ENCODE peak calls at places on chromosome 17, in seven cellular contexts. T is astrocyte; Z is right atrium auricular region; B is effector memory CD4-positive, alpha-beta T cell; Y is fibroblast of lung; L is OCI-LY7; R is psoas muscle. I is an unnamed sample.

GRCh38 chr17:9212376-9213310 is 191.3 kb downstream of the NTN1 start:
- DNase-seq in R (no peak), Y (no peak), L (no peak), B (no peak), T (no peak), Z (no peak), I (no peak)

GRCh38 chr17:17685775-17686291 is 4.6 kb downstream of the RAI1 start:
- DNase-seq in R (peak; percentile 36), T (peak; percentile 79), L (no peak), Y (peak; percentile 75), Z (no peak), B (no peak), I (peak; percentile 73)

GRCh38 chr17:54906713-54907112 is 6.1 kb downstream of the TOM1L1 start:
- DNase-seq in R (no peak), L (no peak), Y (no peak), Z (no peak), B (no peak), T (no peak), I (no peak)

GRCh38 chr17:31907342-31907975 is 6.0 kb upstream of the UTP6 start:
- DNase-seq in T (peak; percentile 69), L (no peak), R (peak; percentile 24), B (no peak), Y (peak; percentile 81), Z (no peak), I (peak; percentile 64)

GRCh38 chr17:28925912-28926365 is 23.1 kb upstream of the DHRS13 start:
- DNase-seq in T (peak; percentile 92), L (no peak), Y (peak; percentile 80), B (peak; percentile 56), R (no peak), Z (no peak), I (no peak)

GRCh38 chr17:15289285-15290185 is 24.4 kb upstream of the PMP22 start:
- DNase-seq in T (peak; percentile 85), L (no peak), Y (peak; percentile 80), B (no peak), R (no peak), Z (no peak), I (no peak)

GRCh38 chr17:12958786-12959185 is 59.0 kb downstream of the ELAC2 start:
- DNase-seq in Y (no peak), T (peak; percentile 35), L (no peak), B (no peak), Z (no peak), R (no peak), I (peak; percentile 71)

GRCh38 chr17:44095647-44096496 is 25.3 kb downstream of the G6PC3 start:
- DNase-seq in Z (peak; percentile 73), L (no peak), B (no peak), Y (peak; percentile 92), R (peak; percentile 68), T (peak; percentile 86), I (peak; percentile 94)

GRCh38 chr17:44314869-44315661 is 6.7 kb downstream of the RUNDC3A start:
- DNase-seq in L (peak; percentile 42), R (no peak), T (no peak), Z (no peak), Y (no peak), B (no peak), I (peak; percentile 28)

GRCh38 chr17:61467416-61468262 is 15.4 kb downstream of the TBX4 start:
- DNase-seq in L (peak; percentile 52), B (no peak), Z (no peak), T (peak; percentile 37), Y (peak; percentile 58), R (no peak), I (peak; percentile 60)

GRCh38 chr17:66438101-66438500 is 135.7 kb downstream of the PRKCA start:
- DNase-seq in B (no peak), Z (no peak), Y (no peak), L (peak; percentile 53), T (no peak), R (no peak), I (no peak)

GRCh38 chr17:75135452-75135851 is 3.9 kb upstream of the NT5C start:
- DNase-seq in R (no peak), T (no peak), L (no peak), B (no peak), Z (no peak), Y (no peak), I (no peak)

GRCh38 chr17:75131278-75132017 is at the start of gene NT5C:
- DNase-seq in Z (peak; percentile 80), T (peak; percentile 52), R (peak; percentile 88), B (no peak), L (peak; percentile 95), Y (peak; percentile 74), I (peak; percentile 91)

GRCh38 chr17:75130632-75131277 is 787 bp downstream of the NT5C start:
- DNase-seq in L (peak; percentile 82), B (no peak), Y (peak; percentile 60), Z (no peak), R (no peak), T (peak; percentile 39), I (peak; percentile 74)

GRCh38 chr17:75130059-75130631 is 1.4 kb downstream of the NT5C start:
- DNase-seq in Z (no peak), T (no peak), Y (no peak), L (no peak), B (no peak), R (no peak), I (no peak)

DNA sequence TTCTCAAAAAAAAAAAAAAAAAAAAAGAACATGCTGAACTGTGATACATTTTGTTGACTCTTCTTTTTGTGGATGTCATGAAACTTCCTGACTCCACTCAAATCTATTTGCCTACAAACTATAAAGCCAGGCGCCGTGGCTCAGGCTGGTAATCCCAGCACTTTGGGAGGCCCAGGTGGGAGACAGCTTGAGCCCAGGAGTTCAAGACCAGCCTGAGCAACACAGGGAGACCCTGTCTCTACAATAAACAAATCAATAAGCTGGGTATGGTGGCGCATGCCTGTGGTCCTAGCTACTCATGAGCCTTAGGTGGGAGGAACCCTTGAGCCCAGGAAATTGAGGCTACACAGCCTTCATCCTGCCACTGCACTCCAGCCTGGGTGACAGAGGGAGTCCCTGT is 1.5 kb upstream of the NT5C start:
- DNase-seq in Z (no peak), Y (no peak), T (no peak), B (no peak), L (no peak), R (no peak), I (no peak)
- H3K4me3 ChIP-seq in Z (no peak overlapping the region), Y (no peak overlapping the region), T (no peak overlapping the region), B (no peak overlapping the region), L (no peak overlapping the region), R (no peak overlapping the region), I (no peak overlapping the region)

GRCh38 chr17:38400286-38400685 is 28.0 kb upstream of the ARHGAP23 start:
- DNase-seq in B (no peak), T (no peak), R (no peak), Y (no peak), L (no peak), Z (no peak), I (no peak)
- H3K36me3 ChIP-seq in B (peaks cover 32% of the 10 kb centered on the region), T (peaks cover 14% of the 10 kb centered on the region), R (peaks cover 8% of the 10 kb centered on the region), Y (peaks cover 10% of the 10 kb centered on the region), L (peaks cover 57% of the 10 kb centered on the region), Z (peaks cover 38% of the 10 kb centered on the region), I (peaks cover 46% of the 10 kb centered on the region)

DNA sequence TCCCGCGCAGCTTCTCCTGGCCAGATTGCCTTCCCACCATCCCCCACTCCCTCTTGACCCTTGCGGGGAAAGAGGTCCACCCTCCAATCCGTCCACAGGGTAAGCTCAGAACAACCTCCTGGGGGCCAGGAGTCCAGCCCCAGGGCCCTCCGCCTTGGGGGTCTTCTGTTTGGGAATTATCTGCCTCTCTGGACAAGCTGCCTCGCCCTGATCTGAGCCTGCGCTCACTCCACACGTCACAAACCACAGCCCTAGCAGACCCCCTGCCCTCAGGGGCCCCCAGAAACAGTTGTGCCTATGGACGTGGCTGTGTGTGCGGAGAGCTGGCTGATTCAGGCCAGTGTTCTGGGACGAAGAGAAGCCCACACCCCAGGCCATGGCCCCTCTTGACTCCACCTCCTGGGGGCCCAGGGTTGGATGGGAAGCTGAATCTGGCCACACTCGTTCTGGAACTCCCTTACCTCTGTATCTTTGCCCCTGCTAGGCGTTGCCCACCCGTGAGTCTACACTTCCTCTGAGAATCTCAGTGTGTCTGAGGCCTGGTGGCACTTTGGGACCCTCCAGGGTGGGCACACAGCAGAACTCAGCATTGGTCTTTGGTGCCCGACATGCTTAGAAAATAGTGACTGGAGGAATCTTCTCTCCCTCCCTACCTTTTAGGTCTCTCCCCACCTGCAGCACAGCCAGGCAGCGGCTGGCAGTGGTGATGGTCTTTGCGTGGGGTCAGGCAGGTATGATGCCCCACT is 119.9 kb upstream of the SMURF2 start:
- DNase-seq in L (no peak), Y (no peak), R (no peak), T (no peak), Z (no peak), B (no peak), I (no peak)
- H3K4me3 ChIP-seq in L (peak overlapping the region; percentile 59), Y (no peak overlapping the region), R (peak overlapping the region; percentile 58), T (no peak overlapping the region), Z (no peak overlapping the region), B (no peak overlapping the region), I (no peak overlapping the region)

DNA sequence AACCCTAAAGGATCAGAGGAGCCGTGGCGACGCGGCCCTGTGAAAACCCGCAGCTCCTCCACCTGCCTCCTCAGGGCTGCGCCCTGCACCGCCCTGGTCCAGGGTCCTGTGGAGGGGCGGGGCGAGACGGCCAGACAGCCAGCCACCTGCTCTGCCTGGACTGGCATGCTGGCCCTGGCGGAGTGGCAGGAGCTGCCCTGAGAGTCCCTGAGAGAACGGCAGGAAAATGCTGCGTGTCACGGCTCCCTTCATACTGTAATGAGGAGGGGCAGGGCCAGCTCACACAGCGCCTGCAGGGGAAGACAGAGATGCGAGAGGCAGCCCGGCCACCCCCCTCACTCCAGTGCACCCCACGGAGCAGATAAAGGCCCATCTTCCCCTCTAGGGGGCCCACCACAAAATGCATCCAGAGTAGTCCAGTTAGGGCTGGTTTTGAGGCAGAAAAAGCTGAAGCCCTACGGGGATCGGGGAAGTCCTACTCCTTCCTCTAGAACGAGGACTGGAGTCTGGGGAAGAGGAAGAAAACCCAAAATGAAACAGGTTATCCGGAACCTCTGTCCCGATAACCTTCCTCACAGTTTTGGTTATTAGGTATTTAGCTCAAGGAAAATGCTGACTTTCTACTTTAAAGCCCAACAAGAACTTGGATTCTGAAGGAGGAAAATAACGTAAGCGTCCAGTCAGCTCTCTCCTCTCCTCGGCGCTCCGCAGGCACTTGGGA is 97.6 kb upstream of the DNAH17 start:
- DNase-seq in L (no peak), R (no peak), T (no peak), Y (no peak), B (no peak), Z (no peak), I (no peak)
- H3K36me3 ChIP-seq in L (peaks cover 73% of the 10 kb centered on the region), R (no peaks in the 10 kb centered on the region), T (peaks cover 3% of the 10 kb centered on the region), Y (peaks cover 6% of the 10 kb centered on the region), B (peaks cover 75% of the 10 kb centered on the region), Z (peaks cover 65% of the 10 kb centered on the region), I (no peaks in the 10 kb centered on the region)

GRCh38 chr17:79978545-79978852 is 57.2 kb downstream of the TBC1D16 start:
- DNase-seq in L (no peak), Y (no peak), R (no peak), T (no peak), Z (no peak), B (no peak), I (no peak)
- H3K4me3 ChIP-seq in L (no peak overlapping the region), Y (no peak overlapping the region), R (no peak overlapping the region), T (no peak overlapping the region), Z (no peak overlapping the region), B (no peak overlapping the region), I (no peak overlapping the region)

I was measured in MG63.